ENCODE peak calls at places on chromosome 4, in six cellular contexts. One of them, this sample, is unnamed.

GRCh38 chr4:104629601-104630000 is 134.9 kb upstream of the CXXC4 start:
- DNase-seq in K562: no peak
- DNase-seq in GM12891: no peak
- DNase-seq in HepG2: no peak
- DNase-seq in H1: no peak
- DNase-seq in GM12878: no peak
- DNase-seq in this sample: no peak

GRCh38 chr4:119585771-119586170 is 42.8 kb downstream of the PDE5A start:
- DNase-seq in GM12878: no peak
- DNase-seq in GM12891: no peak
- DNase-seq in H1: no peak
- DNase-seq in K562: no peak
- DNase-seq in HepG2: no peak
- DNase-seq in this sample: no peak

GRCh38 chr4:185209031-185209851 is at the start of gene SNX25:
- DNase-seq in GM12891: peak
- DNase-seq in HepG2: peak
- DNase-seq in GM12878: no peak
- DNase-seq in K562: peak
- DNase-seq in H1: peak
- DNase-seq in this sample: peak

GRCh38 chr4:141807501-141807900 is 171.1 kb downstream of the IL15 start:
- DNase-seq in GM12891: no peak
- DNase-seq in GM12878: no peak
- DNase-seq in K562: no peak
- DNase-seq in HepG2: no peak
- DNase-seq in H1: no peak
- DNase-seq in this sample: no peak

GRCh38 chr4:119498520-119498919 is 130.1 kb downstream of the PDE5A start:
- DNase-seq in K562: no peak
- DNase-seq in GM12878: no peak
- DNase-seq in GM12891: no peak
- DNase-seq in H1: no peak
- DNase-seq in HepG2: peak
- DNase-seq in this sample: no peak

GRCh38 chr4:87058272-87059073 is 123.7 kb downstream of the AFF1 start:
- DNase-seq in K562: peak
- DNase-seq in GM12891: no peak
- DNase-seq in GM12878: no peak
- DNase-seq in HepG2: no peak
- DNase-seq in H1: no peak
- DNase-seq in this sample: no peak

GRCh38 chr4:175413561-175413960 is 398.5 kb downstream of the GPM6A start:
- DNase-seq in K562: no peak
- DNase-seq in GM12878: no peak
- DNase-seq in GM12891: no peak
- DNase-seq in H1: no peak
- DNase-seq in HepG2: no peak
- DNase-seq in this sample: no peak

GRCh38 chr4:176443117-176443516 is 123.4 kb downstream of the SPCS3 start:
- DNase-seq in GM12878: no peak
- DNase-seq in H1: no peak
- DNase-seq in GM12891: no peak
- DNase-seq in HepG2: no peak
- DNase-seq in K562: no peak
- DNase-seq in this sample: no peak

GRCh38 chr4:112515278-112516075 is 503 bp downstream of the NEUROG2 start:
- DNase-seq in HepG2: no peak
- DNase-seq in GM12878: no peak
- DNase-seq in GM12891: peak
- DNase-seq in K562: peak
- DNase-seq in H1: peak
- DNase-seq in this sample: no peak

GRCh38 chr4:28427306-28428085 is 1566.9 kb downstream of the STIM2 start:
- DNase-seq in GM12891: no peak
- DNase-seq in K562: no peak
- DNase-seq in H1: no peak
- DNase-seq in GM12878: no peak
- DNase-seq in HepG2: no peak
- DNase-seq in this sample: no peak

GRCh38 chr4:16026155-16026761 is 57.6 kb downstream of the PROM1 start:
- DNase-seq in GM12891: peak
- DNase-seq in HepG2: peak
- DNase-seq in H1: no peak
- DNase-seq in GM12878: peak
- DNase-seq in K562: peak
- DNase-seq in this sample: no peak

GRCh38 chr4:186587416-186588018 is 32.1 kb upstream of the MTNR1A start:
- DNase-seq in H1: peak
- DNase-seq in HepG2: peak
- DNase-seq in GM12878: no peak
- DNase-seq in K562: peak
- DNase-seq in GM12891: peak
- DNase-seq in this sample: peak

GRCh38 chr4:122826596-122827257 is at the start of gene FGF2:
- DNase-seq in K562: peak
- DNase-seq in GM12891: peak
- DNase-seq in HepG2: no peak
- DNase-seq in GM12878: no peak
- DNase-seq in H1: peak
- DNase-seq in this sample: peak

GRCh38 chr4:13577660-13578059 is 33.4 kb upstream of the NKX3-2 start:
- DNase-seq in H1: no peak
- DNase-seq in GM12891: no peak
- DNase-seq in K562: no peak
- DNase-seq in GM12878: no peak
- DNase-seq in HepG2: no peak
- DNase-seq in this sample: no peak

GRCh38 chr4:95155759-95156451 is 392.9 kb downstream of the UNC5C start:
- DNase-seq in HepG2: peak
- DNase-seq in GM12878: no peak
- DNase-seq in H1: no peak
- DNase-seq in K562: peak
- DNase-seq in GM12891: no peak
- DNase-seq in this sample: no peak

GRCh38 chr4:43331226-43332078 is 438.9 kb downstream of the GRXCR1 start:
- DNase-seq in GM12878: no peak
- DNase-seq in K562: no peak
- DNase-seq in H1: no peak
- DNase-seq in HepG2: no peak
- DNase-seq in GM12891: no peak
- DNase-seq in this sample: no peak

GRCh38 chr4:22203436-22204011 is 255.0 kb upstream of the KCNIP4 start:
- DNase-seq in GM12878: no peak
- DNase-seq in HepG2: no peak
- DNase-seq in K562: no peak
- DNase-seq in GM12891: no peak
- DNase-seq in H1: no peak
- DNase-seq in this sample: no peak

GRCh38 chr4:68865760-68866159 is 50.0 kb downstream of the UGT2B10 start:
- DNase-seq in GM12891: no peak
- DNase-seq in K562: no peak
- DNase-seq in GM12878: no peak
- DNase-seq in HepG2: no peak
- DNase-seq in H1: no peak
- DNase-seq in this sample: no peak

GRCh38 chr4:68861057-68861456 is 45.3 kb downstream of the UGT2B10 start:
- DNase-seq in HepG2: no peak
- DNase-seq in H1: no peak
- DNase-seq in K562: no peak
- DNase-seq in GM12891: no peak
- DNase-seq in GM12878: no peak
- DNase-seq in this sample: no peak

GRCh38 chr4:68869274-68869773 is 53.5 kb downstream of the UGT2B10 start:
- DNase-seq in GM12878: no peak
- DNase-seq in K562: no peak
- DNase-seq in GM12891: no peak
- DNase-seq in HepG2: no peak
- DNase-seq in H1: no peak
- DNase-seq in this sample: no peak

GRCh38 chr4:68865178-68865638 is 49.4 kb downstream of the UGT2B10 start:
- DNase-seq in HepG2: peak
- DNase-seq in H1: no peak
- DNase-seq in GM12878: no peak
- DNase-seq in K562: no peak
- DNase-seq in GM12891: no peak
- DNase-seq in this sample: no peak

GRCh38 chr4:68864438-68865177 is 48.8 kb downstream of the UGT2B10 start:
- DNase-seq in K562: peak
- DNase-seq in HepG2: peak
- DNase-seq in GM12878: no peak
- DNase-seq in GM12891: no peak
- DNase-seq in H1: no peak
- DNase-seq in this sample: no peak
- TF ChIP-seq TAF1 in K562: no peak
- TF ChIP-seq TAF1 in HepG2: peak
- TF ChIP-seq TAF1 in GM12878: no peak
- TF ChIP-seq TAF1 in GM12891: no peak
- TF ChIP-seq TAF1 in H1: no peak
- TF ChIP-seq TAF1 in this sample: no peak

GRCh38 chr4:6751611-6752485 is 30.7 kb upstream of the KIAA0232 start:
- DNase-seq in HepG2: no peak
- DNase-seq in H1: no peak
- DNase-seq in GM12878: no peak
- DNase-seq in K562: no peak
- DNase-seq in GM12891: no peak
- DNase-seq in this sample: no peak

GRCh38 chr4:6748286-6748685 is 32.3 kb downstream of the BLOC1S4 start:
- DNase-seq in K562: no peak
- DNase-seq in GM12891: no peak
- DNase-seq in HepG2: no peak
- DNase-seq in H1: no peak
- DNase-seq in GM12878: no peak
- DNase-seq in this sample: no peak

GRCh38 chr4:6750302-6751221 is 32.0 kb upstream of the KIAA0232 start:
- DNase-seq in GM12891: no peak
- DNase-seq in H1: no peak
- DNase-seq in K562: no peak
- DNase-seq in HepG2: no peak
- DNase-seq in GM12878: no peak
- DNase-seq in this sample: no peak

GRCh38 chr4:6747690-6748068 is 31.7 kb downstream of the BLOC1S4 start:
- DNase-seq in GM12878: no peak
- DNase-seq in HepG2: no peak
- DNase-seq in K562: no peak
- DNase-seq in GM12891: no peak
- DNase-seq in H1: no peak
- DNase-seq in this sample: no peak

DNA sequence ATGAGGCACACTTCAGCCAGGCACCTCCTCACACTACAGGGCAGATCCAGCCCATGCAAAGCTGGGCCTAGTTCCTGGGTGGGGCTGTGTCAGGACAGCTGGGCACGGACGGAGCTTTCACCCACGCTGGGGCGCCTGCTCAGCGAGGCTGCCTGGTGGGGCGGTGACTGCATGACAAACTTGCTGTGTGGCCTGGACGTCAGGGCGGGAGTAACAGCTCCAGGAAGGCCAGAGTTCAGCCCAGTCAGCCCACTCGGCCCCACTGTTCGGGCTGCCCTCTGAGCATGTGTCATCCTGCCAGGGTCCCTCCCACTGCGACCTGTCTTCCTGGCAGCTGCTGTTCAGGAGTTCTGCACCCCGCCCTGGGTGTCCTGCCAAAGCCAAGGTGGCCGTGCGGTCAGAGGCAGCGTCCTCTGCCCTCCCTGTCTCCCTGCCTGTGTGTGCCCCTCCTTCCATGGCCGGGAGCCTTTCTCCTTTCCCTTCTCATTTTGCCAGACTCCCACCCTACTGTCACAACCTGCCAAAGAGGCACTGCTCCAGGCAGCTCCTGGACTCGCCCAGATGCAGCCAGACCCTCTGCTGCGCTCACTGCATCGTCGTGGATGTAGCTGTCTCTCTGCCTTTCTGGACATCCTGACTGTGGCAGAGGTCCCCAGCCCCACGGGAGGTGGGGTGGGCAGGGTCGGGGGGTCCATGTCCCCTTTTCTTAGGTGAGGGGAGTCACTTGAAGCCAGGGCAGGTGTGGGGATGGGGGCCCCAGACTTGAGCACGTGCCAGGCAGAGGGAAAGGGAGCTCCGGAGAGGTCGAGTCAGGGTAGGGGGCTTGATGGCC is 33.0 kb upstream of the KIAA0232 start:
- DNase-seq in H1: no peak
- DNase-seq in K562: peak
- DNase-seq in GM12878: no peak
- DNase-seq in GM12891: no peak
- DNase-seq in HepG2: peak
- DNase-seq in this sample: no peak
- TF ChIP-seq POLR2A in H1: no peak
- TF ChIP-seq POLR2A in K562: no peak
- TF ChIP-seq POLR2A in GM12878: no peak
- TF ChIP-seq POLR2A in GM12891: no peak
- TF ChIP-seq POLR2A in HepG2: no peak
- TF ChIP-seq POLR2A in this sample: no peak

GRCh38 chr4:8247047-8247930 is 22.3 kb upstream of the HTRA3 start:
- DNase-seq in GM12891: no peak
- DNase-seq in K562: no peak
- DNase-seq in HepG2: peak
- DNase-seq in GM12878: no peak
- DNase-seq in H1: no peak
- DNase-seq in this sample: no peak

GRCh38 chr4:8245879-8246833 is 23.4 kb upstream of the HTRA3 start:
- DNase-seq in GM12878: no peak
- DNase-seq in GM12891: no peak
- DNase-seq in K562: no peak
- DNase-seq in HepG2: no peak
- DNase-seq in H1: no peak
- DNase-seq in this sample: no peak

GRCh38 chr4:8250167-8250566 is 19.4 kb upstream of the HTRA3 start:
- DNase-seq in GM12891: no peak
- DNase-seq in GM12878: no peak
- DNase-seq in H1: no peak
- DNase-seq in K562: no peak
- DNase-seq in HepG2: no peak
- DNase-seq in this sample: no peak

GRCh38 chr4:8250637-8251036 is 18.9 kb upstream of the HTRA3 start:
- DNase-seq in GM12878: no peak
- DNase-seq in K562: no peak
- DNase-seq in HepG2: no peak
- DNase-seq in GM12891: no peak
- DNase-seq in H1: no peak
- DNase-seq in this sample: no peak

GRCh38 chr4:8248091-8248490 is 21.5 kb upstream of the HTRA3 start:
- DNase-seq in H1: no peak
- DNase-seq in GM12878: no peak
- DNase-seq in HepG2: no peak
- DNase-seq in GM12891: no peak
- DNase-seq in K562: no peak
- DNase-seq in this sample: no peak
- TF ChIP-seq POLR2AphosphoS5 in H1: no peak
- TF ChIP-seq POLR2AphosphoS5 in GM12878: no peak
- TF ChIP-seq POLR2AphosphoS5 in HepG2: no peak
- TF ChIP-seq POLR2AphosphoS5 in GM12891: no peak
- TF ChIP-seq POLR2AphosphoS5 in K562: no peak
- TF ChIP-seq POLR2AphosphoS5 in this sample: no peak

DNA sequence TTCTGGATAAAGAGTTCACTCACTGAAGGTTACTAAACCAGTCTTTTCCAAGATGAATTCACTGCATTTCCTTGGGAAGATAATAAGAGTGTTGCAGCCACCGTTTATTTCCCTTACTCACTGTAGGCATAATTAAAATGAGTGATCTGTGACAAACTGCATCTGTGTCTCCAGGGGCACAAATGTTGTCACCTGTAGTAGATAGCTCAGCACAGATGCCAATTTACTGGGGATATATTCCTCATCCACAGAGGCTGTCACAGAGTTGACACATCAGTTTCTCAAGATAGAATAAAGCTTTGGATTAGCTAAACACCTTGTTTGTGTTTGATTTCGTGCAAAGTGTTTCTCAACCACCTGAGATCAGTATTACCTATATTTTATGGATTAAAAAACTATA is 580.3 kb downstream of the SPRY1 start:
- DNase-seq in GM12878: no peak
- DNase-seq in HepG2: no peak
- DNase-seq in H1: no peak
- DNase-seq in GM12891: no peak
- DNase-seq in K562: no peak
- DNase-seq in this sample: no peak
- TF ChIP-seq TAF1 in GM12878: no peak
- TF ChIP-seq TAF1 in HepG2: no peak
- TF ChIP-seq TAF1 in H1: no peak
- TF ChIP-seq TAF1 in GM12891: no peak
- TF ChIP-seq TAF1 in K562: no peak
- TF ChIP-seq TAF1 in this sample: no peak

This sample was measured in GM12892.